ENCODE peak calls at places on chromosome 13, in ten cellular contexts. G is RWPE1, Q is nephron progenitor cell, R is foreskin keratinocyte, A is OCI-LY7, M is B cell, D is heart left ventricle, F is AG04450, N is neural progenitor cell, U is activated B cell treated with CpG ODN at 0.5 μM for 24 hours. B is an unnamed sample.

GRCh38 chr13:29961036-29961685 is 110.7 kb upstream of the UBL3 start:
- DNase-seq in G (no peak), Q (no peak), R (no peak), A (no peak), M (no peak), D (no peak), F (no peak), N (no peak), U (no peak), B (peak)

GRCh38 chr13:31629085-31629785 is 110.1 kb upstream of the RXFP2 start:
- DNase-seq in G (no peak), Q (no peak), R (no peak), A (no peak), M (no peak), D (peak), F (no peak), N (no peak), U (no peak), B (no peak)

GRCh38 chr13:48505597-48506091 is 27.2 kb downstream of the RCBTB2 start:
- DNase-seq in G (no peak), Q (no peak), R (peak), A (peak), M (peak), D (peak), F (peak), N (no peak), U (no peak), B (no peak)

GRCh38 chr13:106152047-106152446 is 383.4 kb downstream of the EFNB2 start:
- DNase-seq in G (no peak), Q (no peak), R (peak), A (no peak), M (no peak), D (no peak), F (no peak), N (no peak), U (no peak), B (no peak)

GRCh38 chr13:111964411-111965035 is 102.4 kb upstream of the SOX1 start:
- DNase-seq in G (no peak), Q (no peak), R (no peak), A (no peak), M (no peak), D (no peak), F (no peak), N (no peak), U (no peak), B (no peak)

GRCh38 chr13:32243695-32244094 is 71.5 kb downstream of the ZAR1L start:
- DNase-seq in G (no peak), Q (no peak), R (no peak), A (no peak), M (no peak), D (no peak), F (no peak), N (no peak), U (no peak), B (no peak)

GRCh38 chr13:113548171-113548641 is 36.3 kb upstream of the TFDP1 start:
- DNase-seq in G (no peak), Q (peak), R (no peak), A (no peak), M (no peak), D (no peak), F (no peak), N (peak), U (no peak), B (peak)

GRCh38 chr13:46593403-46593802 is 40.4 kb downstream of the LRCH1 start:
- DNase-seq in G (no peak), Q (no peak), R (no peak), A (peak), M (peak), D (no peak), F (no peak), N (no peak), U (peak), B (no peak)

GRCh38 chr13:33034061-33034460 is 17.8 kb downstream of the KL start:
- DNase-seq in G (no peak), Q (no peak), R (no peak), A (no peak), M (no peak), D (no peak), F (no peak), N (no peak), U (no peak), B (no peak)

GRCh38 chr13:58313219-58313618 is 681.7 kb downstream of the PCDH17 start:
- DNase-seq in G (no peak), Q (no peak), R (no peak), A (peak), M (no peak), D (no peak), F (no peak), N (no peak), U (no peak), B (no peak)

GRCh38 chr13:51330741-51331140 is 8.8 kb upstream of the SERPINE3 start:
- DNase-seq in G (no peak), Q (no peak), R (no peak), A (no peak), M (no peak), D (no peak), F (no peak), N (no peak), U (no peak), B (no peak)

GRCh38 chr13:73168226-73168992 is 109.6 kb downstream of the KLF5 start:
- DNase-seq in G (no peak), Q (no peak), R (peak), A (no peak), M (no peak), D (no peak), F (no peak), N (no peak), U (no peak), B (no peak)

GRCh38 chr13:71169125-71169524 is 697.9 kb downstream of the DACH1 start:
- DNase-seq in G (no peak), Q (no peak), R (no peak), A (no peak), M (no peak), D (no peak), F (no peak), N (no peak), U (no peak), B (no peak)

GRCh38 chr13:51998723-51999471 is 12.4 kb downstream of the ATP7B start:
- DNase-seq in G (no peak), Q (no peak), R (no peak), A (no peak), M (no peak), D (no peak), F (no peak), N (no peak), U (no peak), B (peak)

GRCh38 chr13:77429320-77430142 is 102.6 kb upstream of the MYCBP2 start:
- DNase-seq in G (no peak), Q (no peak), R (no peak), A (peak), M (peak), D (no peak), F (no peak), N (no peak), U (peak), B (no peak)

GRCh38 chr13:73248711-73249580 is 190.1 kb downstream of the KLF5 start:
- DNase-seq in G (peak), Q (no peak), R (peak), A (no peak), M (no peak), D (no peak), F (peak), N (no peak), U (no peak), B (no peak)

GRCh38 chr13:37716796-37717195 is 118.2 kb upstream of the POSTN start:
- DNase-seq in G (no peak), Q (no peak), R (no peak), A (no peak), M (no peak), D (no peak), F (no peak), N (no peak), U (no peak), B (no peak)

GRCh38 chr13:101869553-101869952 is 417.1 kb downstream of the ITGBL1 start:
- DNase-seq in G (no peak), Q (no peak), R (no peak), A (no peak), M (no peak), D (no peak), F (no peak), N (no peak), U (no peak), B (no peak)

GRCh38 chr13:90201198-90201597 is 1146.3 kb upstream of the MIR17HG start:
- DNase-seq in G (no peak), Q (peak), R (peak), A (no peak), M (no peak), D (peak), F (no peak), N (no peak), U (no peak), B (no peak)

GRCh38 chr13:99432637-99433542 is 68.4 kb upstream of the TM9SF2 start:
- DNase-seq in G (peak), Q (peak), R (peak), A (peak), M (peak), D (peak), F (no peak), N (peak), U (peak), B (no peak)

GRCh38 chr13:71618154-71618553 is 248.8 kb downstream of the DACH1 start:
- DNase-seq in G (no peak), Q (no peak), R (no peak), A (no peak), M (no peak), D (no peak), F (no peak), N (no peak), U (no peak), B (no peak)

GRCh38 chr13:113125506-113126264 is 3.1 kb downstream of the F10 start:
- DNase-seq in G (no peak), Q (no peak), R (no peak), A (no peak), M (no peak), D (no peak), F (no peak), N (no peak), U (no peak), B (peak)

GRCh38 chr13:47397739-47398138 is 500.9 kb upstream of the HTR2A start:
- DNase-seq in G (peak), Q (no peak), R (peak), A (no peak), M (no peak), D (no peak), F (peak), N (no peak), U (no peak), B (no peak)

GRCh38 chr13:112567161-112567862 is 20.6 kb downstream of the TUBGCP3 start:
- DNase-seq in G (no peak), Q (no peak), R (no peak), A (no peak), M (no peak), D (no peak), F (peak), N (no peak), U (no peak), B (no peak)

GRCh38 chr13:111177081-111177711 is 62.1 kb downstream of the ARHGEF7 start:
- DNase-seq in G (no peak), Q (no peak), R (peak), A (no peak), M (peak), D (peak), F (no peak), N (no peak), U (no peak), B (no peak)

GRCh38 chr13:46617382-46617781 is 64.4 kb downstream of the LRCH1 start:
- DNase-seq in G (no peak), Q (no peak), R (no peak), A (no peak), M (no peak), D (no peak), F (no peak), N (no peak), U (no peak), B (no peak)

GRCh38 chr13:44394649-44395048 is 21.0 kb downstream of the SERP2 start:
- DNase-seq in G (no peak), Q (no peak), R (no peak), A (no peak), M (no peak), D (no peak), F (no peak), N (no peak), U (no peak), B (no peak)

GRCh38 chr13:30572859-30573275 is 44.9 kb upstream of the USPL1 start:
- DNase-seq in G (peak), Q (no peak), R (peak), A (peak), M (peak), D (no peak), F (no peak), N (no peak), U (no peak), B (no peak)

GRCh38 chr13:93234459-93234858 is 7.9 kb downstream of the GPC6 start:
- DNase-seq in G (no peak), Q (no peak), R (no peak), A (no peak), M (no peak), D (no peak), F (no peak), N (no peak), U (no peak), B (no peak)

GRCh38 chr13:93231867-93232266 is 5.3 kb downstream of the GPC6 start:
- DNase-seq in G (no peak), Q (no peak), R (no peak), A (no peak), M (no peak), D (no peak), F (no peak), N (no peak), U (no peak), B (no peak)

GRCh38 chr13:93235258-93236015 is 8.8 kb downstream of the GPC6 start:
- DNase-seq in G (no peak), Q (no peak), R (peak), A (no peak), M (no peak), D (no peak), F (no peak), N (no peak), U (no peak), B (no peak)

GRCh38 chr13:93230466-93230865 is 3.9 kb downstream of the GPC6 start:
- DNase-seq in G (no peak), Q (no peak), R (peak), A (no peak), M (no peak), D (no peak), F (no peak), N (no peak), U (no peak), B (no peak)

DNA sequence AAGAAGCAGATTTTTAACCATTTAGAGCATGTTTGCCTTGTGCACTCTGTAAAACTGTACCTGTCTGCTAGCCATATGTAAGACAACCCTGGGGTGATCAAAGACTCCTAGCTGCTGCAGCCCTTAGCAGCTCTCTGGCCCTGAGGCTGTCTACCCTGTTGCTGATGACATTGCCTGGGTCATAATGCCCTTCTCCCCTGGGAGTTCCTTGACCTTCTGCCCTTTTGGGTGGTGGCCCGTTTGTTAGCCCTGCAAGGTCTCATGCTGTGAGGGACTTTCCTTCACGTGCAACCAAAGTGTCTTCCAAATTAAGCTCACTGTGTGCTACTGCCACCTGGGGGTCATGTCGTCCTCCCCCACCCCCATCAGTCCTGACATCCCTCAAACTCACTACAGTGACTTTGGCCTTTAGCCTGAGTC is 7.4 kb downstream of the GPC6 start:
- DNase-seq in G (no peak), Q (no peak), R (no peak), A (peak), M (no peak), D (no peak), F (no peak), N (peak), U (no peak), B (peak)
- TF ChIP-seq CTCF in G (no peak), Q (no peak), R (peak), A (peak), M (no peak), D (no peak), F (no peak), N (peak), U (no peak), B (no peak)

GRCh38 chr13:97567510-97568243 is 133.7 kb downstream of the RAP2A start:
- DNase-seq in G (peak), Q (no peak), R (peak), A (no peak), M (no peak), D (no peak), F (no peak), N (no peak), U (no peak), B (no peak)

GRCh38 chr13:97568850-97569249 is 134.9 kb downstream of the RAP2A start:
- DNase-seq in G (no peak), Q (no peak), R (no peak), A (no peak), M (no peak), D (no peak), F (no peak), N (peak), U (no peak), B (no peak)

GRCh38 chr13:97564929-97565328 is 131.0 kb downstream of the RAP2A start:
- DNase-seq in G (no peak), Q (no peak), R (no peak), A (no peak), M (no peak), D (no peak), F (no peak), N (no peak), U (no peak), B (no peak)

GRCh38 chr13:97562962-97563361 is 129.0 kb downstream of the RAP2A start:
- DNase-seq in G (no peak), Q (no peak), R (no peak), A (no peak), M (no peak), D (no peak), F (no peak), N (no peak), U (no peak), B (no peak)

DNA sequence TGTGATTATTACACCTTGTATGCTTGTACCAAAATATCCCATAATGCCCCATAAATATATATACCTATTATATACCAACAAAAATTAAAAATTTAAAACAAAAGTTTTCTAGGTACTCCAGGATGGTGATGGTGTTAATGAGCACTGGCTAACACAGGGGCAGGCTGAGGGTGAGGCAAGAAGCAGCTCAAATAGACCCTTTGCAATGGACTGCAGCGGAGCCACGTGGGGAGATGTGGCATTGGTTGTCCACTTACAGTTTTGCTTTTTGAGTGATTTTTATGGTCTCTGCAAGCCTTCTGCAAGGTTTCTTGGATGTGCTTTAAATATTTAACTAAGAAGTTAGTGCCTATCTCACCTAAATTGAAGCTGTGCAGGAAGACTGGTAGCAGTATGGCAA is 132.9 kb downstream of the RAP2A start:
- DNase-seq in G (no peak), Q (no peak), R (no peak), A (no peak), M (no peak), D (no peak), F (no peak), N (no peak), U (no peak), B (no peak)
- TF ChIP-seq CTCF in G (no peak), Q (no peak), R (no peak), A (no peak), M (no peak), D (no peak), F (no peak), N (no peak), U (no peak), B (no peak)

GRCh38 chr13:20873348-20873747 is 29.2 kb downstream of the XPO4 start:
- DNase-seq in G (peak), Q (no peak), R (peak), A (no peak), M (no peak), D (no peak), F (no peak), N (peak), U (no peak), B (no peak)

GRCh38 chr13:20867408-20867807 is 35.1 kb downstream of the XPO4 start:
- DNase-seq in G (no peak), Q (no peak), R (no peak), A (no peak), M (no peak), D (no peak), F (no peak), N (no peak), U (no peak), B (no peak)

GRCh38 chr13:20870829-20871228 is 31.7 kb downstream of the XPO4 start:
- DNase-seq in G (no peak), Q (no peak), R (no peak), A (no peak), M (no peak), D (no peak), F (no peak), N (no peak), U (no peak), B (no peak)

DNA sequence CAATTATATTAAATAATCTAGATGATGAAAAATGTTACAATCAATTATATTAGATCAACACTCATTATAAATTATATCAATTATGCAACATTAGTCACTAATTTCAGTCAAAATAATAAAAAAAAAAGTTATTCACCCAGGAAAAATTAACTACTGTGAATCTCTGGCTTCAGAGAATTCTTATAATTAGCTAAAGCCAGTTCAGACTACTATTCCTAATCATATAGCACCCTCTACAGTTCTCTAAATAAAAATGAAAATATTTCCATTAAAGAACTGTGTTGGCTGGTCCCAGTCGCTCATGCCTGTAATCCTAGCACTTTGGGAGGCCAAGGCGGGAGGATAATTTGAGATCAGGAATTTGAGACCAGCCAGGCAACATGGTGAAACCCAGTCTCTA is 33.0 kb downstream of the XPO4 start:
- DNase-seq in G (no peak), Q (no peak), R (no peak), A (no peak), M (no peak), D (no peak), F (no peak), N (no peak), U (no peak), B (no peak)
- TF ChIP-seq CTCF in G (no peak), Q (no peak), R (peak), A (peak), M (no peak), D (peak), F (peak), N (no peak), U (no peak), B (no peak)

DNA sequence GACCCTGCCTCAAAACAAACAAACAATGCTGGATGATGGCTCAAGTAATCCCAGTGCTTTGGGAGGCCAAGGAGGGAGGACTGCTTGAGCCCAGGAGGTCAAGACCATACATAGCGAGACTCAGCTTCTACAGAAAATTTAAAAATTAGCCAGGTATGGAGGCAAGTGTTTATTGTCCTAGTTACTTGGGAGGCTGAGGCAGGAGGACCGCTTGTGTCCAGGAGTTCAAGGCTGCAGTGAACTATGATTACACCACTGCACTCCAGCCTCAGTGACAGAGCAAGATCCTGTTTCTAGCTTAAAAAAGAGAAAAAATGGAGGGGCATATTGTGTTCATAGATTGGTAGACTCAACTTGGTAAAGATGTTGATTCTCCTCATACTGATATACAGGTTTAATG is 36.2 kb downstream of the KPNA3 start:
- DNase-seq in G (no peak), Q (no peak), R (no peak), A (no peak), M (no peak), D (no peak), F (no peak), N (no peak), U (no peak), B (no peak)
- TF ChIP-seq CTCF in G (no peak), Q (no peak), R (no peak), A (no peak), M (no peak), D (no peak), F (no peak), N (no peak), U (no peak), B (no peak)

GRCh38 chr13:23375007-23375971 is 58.2 kb downstream of the SACS start:
- DNase-seq in G (peak), Q (peak), R (peak), A (peak), M (peak), D (peak), F (peak), N (peak), U (peak), B (peak)
- TF ChIP-seq CTCF in G (peak), Q (no peak), R (peak), A (peak), M (peak), D (no peak), F (no peak), N (peak), U (no peak), B (peak)

GRCh38 chr13:36450534-36450933 is 18.2 kb downstream of the CCNA1 start:
- DNase-seq in G (no peak), Q (no peak), R (no peak), A (no peak), M (no peak), D (no peak), F (no peak), N (no peak), U (no peak), B (no peak)

GRCh38 chr13:36454962-36455361 is 22.7 kb downstream of the CCNA1 start:
- DNase-seq in G (no peak), Q (no peak), R (no peak), A (no peak), M (no peak), D (no peak), F (no peak), N (no peak), U (no peak), B (no peak)

GRCh38 chr13:36456577-36456976 is 24.3 kb downstream of the CCNA1 start:
- DNase-seq in G (no peak), Q (no peak), R (peak), A (no peak), M (no peak), D (no peak), F (no peak), N (peak), U (no peak), B (no peak)

GRCh38 chr13:36454121-36454520 is 21.8 kb downstream of the CCNA1 start:
- DNase-seq in G (no peak), Q (no peak), R (no peak), A (no peak), M (no peak), D (no peak), F (no peak), N (no peak), U (no peak), B (no peak)

GRCh38 chr13:36453518-36453917 is 21.2 kb downstream of the CCNA1 start:
- DNase-seq in G (no peak), Q (no peak), R (no peak), A (peak), M (no peak), D (no peak), F (no peak), N (peak), U (no peak), B (no peak)
- TF ChIP-seq CTCF in G (no peak), Q (no peak), R (peak), A (peak), M (no peak), D (peak), F (peak), N (peak), U (no peak), B (no peak)

B was measured in glutamatergic neuron.